ENCODE peak calls at places on chromosome 9, in eight cellular contexts. Q, P, G, D, N, T, M and Z are unnamed samples.

GRCh38 chr9:7782390-7783120 is 17.0 kb downstream of the DMAC1 start:
- DNase-seq in Q (no peak), P (no peak), G (no peak), D (no peak), N (no peak), T (no peak), M (no peak), Z (no peak)

GRCh38 chr9:92966518-92966800 is 19.1 kb downstream of the FGD3 start:
- DNase-seq in Q (no peak), P (no peak), G (no peak), D (no peak), N (no peak), T (no peak), M (no peak), Z (no peak)

GRCh38 chr9:32423371-32423770 is 38.9 kb downstream of the ACO1 start:
- DNase-seq in Q (no peak), P (no peak), G (no peak), D (no peak), N (no peak), T (no peak), M (no peak), Z (peak)

GRCh38 chr9:36152741-36153438 is 16.3 kb upstream of the CCIN start:
- DNase-seq in Q (no peak), P (no peak), G (no peak), D (no peak), N (no peak), T (no peak), M (no peak), Z (no peak)

GRCh38 chr9:83208065-83208850 is 145.3 kb upstream of the RASEF start:
- DNase-seq in Q (no peak), P (no peak), G (no peak), D (no peak), N (no peak), T (no peak), M (no peak), Z (peak)

GRCh38 chr9:138025908-138026307 is 148.3 kb downstream of the CACNA1B start:
- DNase-seq in Q (no peak), P (no peak), G (no peak), D (no peak), N (no peak), T (no peak), M (no peak), Z (no peak)

GRCh38 chr9:72858089-72858912 is 94.6 kb downstream of the ALDH1A1 start:
- DNase-seq in Q (no peak), P (no peak), G (no peak), D (no peak), N (peak), T (peak), M (no peak), Z (peak)

GRCh38 chr9:89635816-89636215 is 31.0 kb downstream of the GADD45G start:
- DNase-seq in Q (no peak), P (no peak), G (no peak), D (no peak), N (no peak), T (no peak), M (no peak), Z (no peak)

GRCh38 chr9:123927625-123928308 is 2.2 kb downstream of the DENND1A start:
- DNase-seq in Q (no peak), P (no peak), G (no peak), D (no peak), N (no peak), T (no peak), M (no peak), Z (peak)